ENCODE peak calls at places on chromosomes 4 and X, in six cellular contexts. E, U, Q, A, K and T are unnamed samples.

GRCh38 chrX:152915541-152916241 is 17.8 kb downstream of the ZNF185 start:
- DNase-seq in U (no peak), A (no peak), Q (no peak), E (no peak), K (no peak), T (no peak)

GRCh38 chr4:128653514-128654420 is 155.7 kb upstream of the JADE1 start:
- DNase-seq in E (no peak), K (peak), U (no peak), Q (peak), A (no peak), T (no peak)

GRCh38 chr4:153545822-153546221 is 79.7 kb downstream of the TMEM131L start:
- DNase-seq in A (no peak), U (no peak), K (no peak), E (no peak), Q (no peak), T (no peak)

GRCh38 chrX:119809185-119809666 is 17.8 kb upstream of the RPL39 start:
- DNase-seq in E (no peak), A (no peak), K (no peak), U (no peak), Q (no peak), T (no peak)

GRCh38 chr4:130071746-130072145 is 975.8 kb downstream of the C4orf33 start:
- DNase-seq in A (no peak), K (no peak), E (no peak), U (no peak), Q (no peak), T (no peak)

GRCh38 chr4:22522706-22523501 is 7.0 kb upstream of the ADGRA3 start:
- DNase-seq in K (no peak), E (no peak), Q (no peak), A (no peak), U (no peak), T (no peak)

GRCh38 chr4:32633421-32633820 is 1913.3 kb downstream of the PCDH7 start:
- DNase-seq in E (no peak), Q (no peak), U (no peak), A (no peak), K (no peak), T (no peak)

GRCh38 chrX:15750611-15751159 is 12.6 kb downstream of the CA5B start:
- DNase-seq in Q (no peak), E (no peak), U (no peak), K (no peak), A (no peak), T (no peak)

GRCh38 chrX:18698762-18699650 is 8.4 kb upstream of the PPEF1 start:
- DNase-seq in E (no peak), U (no peak), A (no peak), K (no peak), Q (no peak), T (no peak)

GRCh38 chr4:182113774-182114173 is 129.4 kb upstream of the TENM3 start:
- DNase-seq in U (peak), Q (no peak), A (no peak), E (no peak), K (no peak), T (no peak)

GRCh38 chr4:110454456-110454855 is 21.5 kb upstream of the ENPEP start:
- DNase-seq in U (no peak), A (no peak), Q (no peak), K (no peak), E (no peak), T (no peak)

GRCh38 chr4:187929024-187929423 is 66.5 kb upstream of the ZFP42 start:
- DNase-seq in A (no peak), K (no peak), E (no peak), Q (no peak), U (no peak), T (no peak)

GRCh38 chr4:86092684-86093083 is 267.2 kb downstream of the MAPK10 start:
- DNase-seq in U (peak), A (no peak), E (no peak), Q (no peak), K (no peak), T (no peak)

GRCh38 chr4:21554510-21554909 is 394.1 kb downstream of the KCNIP4 start:
- DNase-seq in Q (no peak), E (no peak), U (no peak), K (no peak), A (no peak), T (no peak)

GRCh38 chr4:139838811-139839210 is 173.2 kb downstream of the MGST2 start:
- DNase-seq in K (no peak), A (no peak), U (no peak), Q (no peak), E (no peak), T (no peak)

GRCh38 chr4:13988347-13989265 is 361.1 kb upstream of the BOD1L1 start:
- DNase-seq in Q (no peak), U (peak), K (no peak), E (no peak), A (no peak), T (no peak)

GRCh38 chrX:69603566-69604194 is 12.2 kb upstream of the EDA start:
- DNase-seq in U (no peak), A (no peak), E (no peak), K (no peak), Q (no peak), T (no peak)

GRCh38 chrX:34813618-34814017 is 129.0 kb upstream of the FAM47B start:
- DNase-seq in Q (no peak), K (no peak), E (no peak), A (no peak), U (peak), T (no peak)

GRCh38 chr4:5980436-5981155 is 37.6 kb downstream of the C4orf50 start:
- DNase-seq in Q (no peak), U (no peak), K (no peak), A (peak), E (no peak), T (no peak)

GRCh38 chr4:167234388-167234881 is at the start of gene SPOCK3:
- DNase-seq in Q (peak), E (peak), U (peak), A (peak), K (peak), T (no peak)

GRCh38 chrX:97332963-97333362 is 449.3 kb downstream of the RPA4 start:
- DNase-seq in K (no peak), A (no peak), Q (no peak), U (no peak), E (no peak), T (no peak)

GRCh38 chr4:60122820-60123219 is 1077.3 kb upstream of the ADGRL3 start:
- DNase-seq in K (no peak), A (no peak), Q (no peak), U (no peak), E (no peak), T (no peak)

GRCh38 chr4:182925298-182925738 is 8.1 kb upstream of the DCTD start:
- DNase-seq in Q (no peak), K (no peak), U (no peak), E (no peak), A (peak), T (no peak)

GRCh38 chrX:3252744-3253143 is 93.7 kb downstream of the MXRA5 start:
- DNase-seq in A (no peak), U (no peak), E (no peak), K (no peak), Q (no peak), T (no peak)

GRCh38 chr4:74934016-74934821 is 1.3 kb downstream of the PARM1 start:
- DNase-seq in U (no peak), Q (peak), A (peak), E (no peak), K (peak), T (no peak)

GRCh38 chr4:108703370-108703769 is 53.0 kb downstream of the OSTC start:
- DNase-seq in E (no peak), A (no peak), U (no peak), K (no peak), Q (no peak), T (no peak)

GRCh38 chr4:6183740-6184139 is 16.6 kb downstream of the JAKMIP1 start:
- DNase-seq in E (no peak), K (no peak), U (no peak), A (no peak), Q (no peak), T (no peak)

GRCh38 chr4:52783069-52783468 is 31.8 kb upstream of the ERVMER34-1 start:
- DNase-seq in K (no peak), E (no peak), Q (no peak), A (no peak), U (no peak), T (no peak)

GRCh38 chr4:70927502-70928139 is 25.5 kb downstream of the MOB1B start:
- DNase-seq in U (no peak), A (no peak), K (no peak), Q (no peak), E (no peak), T (no peak)